ENCODE peak calls at places on chromosomes 1 and 21, in five cellular contexts. N, Y, E, X and W are unnamed samples.

GRCh38 chr1:151391079-151391563 is 8.3 kb upstream of the PSMB4 start:
- DNase-seq in N (no peak), Y (no peak), E (no peak), X (no peak), W (no peak)

GRCh38 chr1:226371866-226372490 is 35.9 kb downstream of the PARP1 start:
- DNase-seq in N (no peak), Y (no peak), E (no peak), X (no peak), W (no peak)

GRCh38 chr1:117970251-117970650 is 40.7 kb downstream of the WDR3 start:
- DNase-seq in N (no peak), Y (no peak), E (no peak), X (no peak), W (no peak)

GRCh38 chr1:22291926-22292788 is 149.3 kb upstream of the WNT4 start:
- DNase-seq in N (no peak), Y (no peak), E (no peak), X (no peak), W (no peak)

GRCh38 chr1:54230507-54231339 is 30.8 kb downstream of the MRPL37 start:
- DNase-seq in N (no peak), Y (no peak), E (no peak), X (no peak), W (peak; percentile 35)

GRCh38 chr1:209207701-209208286 is 375.7 kb upstream of the CAMK1G start:
- DNase-seq in N (peak; percentile 81), Y (peak; percentile 26), E (peak; percentile 25), X (peak; percentile 78), W (peak; percentile 49)

GRCh38 chr1:203219171-203219570 is 10.3 kb downstream of the CHIT1 start:
- DNase-seq in N (no peak), Y (no peak), E (no peak), X (no peak), W (no peak)

GRCh38 chr1:112541299-112541698 is 32.5 kb downstream of the WNT2B start:
- DNase-seq in N (no peak), Y (no peak), E (no peak), X (no peak), W (no peak)

GRCh38 chr1:2784854-2785630 is 16.5 kb downstream of the TTC34 start:
- DNase-seq in N (no peak), Y (no peak), E (no peak), X (no peak), W (no peak)

GRCh38 chr1:6440198-6441126 is 15.9 kb downstream of the ESPN start:
- DNase-seq in N (peak; percentile 64), Y (no peak), E (no peak), X (peak; percentile 62), W (no peak)

GRCh38 chr21:18914570-18914969 is 511.0 kb upstream of the TMPRSS15 start:
- DNase-seq in N (no peak), Y (no peak), E (no peak), X (no peak), W (peak; percentile 13)

GRCh38 chr21:42862774-42863503 is 16.4 kb downstream of the WDR4 start:
- DNase-seq in N (no peak), Y (no peak), E (no peak), X (no peak), W (no peak)

GRCh38 chr1:153360190-153360589 is 2.5 kb downstream of the S100A9 start:
- DNase-seq in N (no peak), Y (no peak), E (no peak), X (no peak), W (no peak)

GRCh38 chr1:41618871-41619270 is 134.4 kb upstream of the EDN2 start:
- DNase-seq in N (no peak), Y (no peak), E (no peak), X (no peak), W (no peak)

GRCh38 chr1:16122916-16123315 is 33.0 kb downstream of the EPHA2 start:
- DNase-seq in N (peak; percentile 67), Y (no peak), E (peak; percentile 99), X (peak; percentile 73), W (peak; percentile 27)

GRCh38 chr1:69305621-69306020 is 262.1 kb upstream of the LRRC7 start:
- DNase-seq in N (peak; percentile 3), Y (no peak), E (no peak), X (no peak), W (no peak)

GRCh38 chr21:16239659-16240265 is 510.0 kb downstream of the USP25 start:
- DNase-seq in N (peak; percentile 1), Y (no peak), E (no peak), X (no peak), W (peak; percentile 9)

GRCh38 chr1:23927097-23927496 is 13.9 kb upstream of the CNR2 start:
- DNase-seq in N (no peak), Y (no peak), E (no peak), X (no peak), W (no peak)

GRCh38 chr1:183124259-183124658 is 61.8 kb upstream of the LAMC2 start:
- DNase-seq in N (no peak), Y (no peak), E (no peak), X (no peak), W (peak; percentile 29)

GRCh38 chr1:228311091-228311490 is 95.5 kb downstream of the TRIM11 start:
- DNase-seq in N (no peak), Y (no peak), E (no peak), X (no peak), W (no peak)

GRCh38 chr1:199155166-199156033 is 516.6 kb downstream of the PTPRC start:
- DNase-seq in N (no peak), Y (no peak), E (no peak), X (no peak), W (no peak)